ENCODE peak calls at places on chromosomes 6 and 20, in ten cellular contexts. N is WERI-Rb-1, K is adrenal gland, Z is GM23248, Y is endodermal cell, M is cardiac fibroblast, D is foreskin fibroblast, L is breast epithelium, J is tibial nerve, V is pancreas. S is an unnamed sample.
A peak's percentile ranks its signal among the peaks of the same experiment; 100 is the strongest.

GRCh38 chr6:84638286-84638685 is 126.1 kb downstream of the TBX18 start:
- DNase-seq in L (no peak), D (no peak), M (no peak), K (no peak), J (no peak), V (no peak), Z (no peak), N (peak; percentile 26), Y (no peak), S (no peak)

GRCh38 chr20:53579266-53579580 is 14.4 kb downstream of the ZNF217 start:
- DNase-seq in J (no peak), L (no peak), N (no peak), Z (no peak), Y (no peak), K (no peak), M (no peak), D (no peak), V (no peak), S (no peak)

GRCh38 chr6:156821707-156822106 is 44.5 kb downstream of the ARID1B start:
- DNase-seq in V (no peak), J (no peak), Y (peak; percentile 2), N (no peak), Z (no peak), M (no peak), D (no peak), K (no peak), L (no peak), S (no peak)

GRCh38 chr6:155738602-155739001 is 283.0 kb upstream of the NOX3 start:
- DNase-seq in L (no peak), Y (no peak), N (no peak), D (no peak), Z (no peak), M (no peak), K (no peak), V (no peak), J (no peak), S (no peak)

GRCh38 chr6:53877151-53877550 is 82.3 kb downstream of the LRRC1 start:
- DNase-seq in L (no peak), Y (no peak), D (no peak), J (no peak), N (no peak), V (no peak), Z (no peak), M (no peak), K (no peak), S (no peak)

GRCh38 chr6:132734694-132735236 is 20.9 kb upstream of the VNN1 start:
- DNase-seq in M (peak; percentile 67), D (peak; percentile 63), K (no peak), Z (peak; percentile 51), N (no peak), V (no peak), L (no peak), Y (no peak), J (peak; percentile 19), S (no peak)

GRCh38 chr6:52929321-52930164 is 20.0 kb upstream of the GSTA3 start:
- DNase-seq in K (peak; percentile 78), V (no peak), D (peak; percentile 96), J (no peak), M (peak; percentile 79), Z (peak; percentile 98), Y (no peak), N (no peak), L (no peak), S (peak; percentile 78)

GRCh38 chr6:121670511-121670910 is 235.1 kb downstream of the GJA1 start:
- DNase-seq in N (no peak), M (no peak), L (no peak), D (peak; percentile 57), J (no peak), V (no peak), K (no peak), Y (no peak), Z (peak; percentile 52), S (no peak)

GRCh38 chr20:10647471-10647870 is 26.3 kb downstream of the JAG1 start:
- DNase-seq in N (peak; percentile 30), M (no peak), D (peak; percentile 47), Y (peak; percentile 83), V (no peak), Z (peak; percentile 23), L (no peak), J (peak; percentile 60), K (no peak), S (no peak)

GRCh38 chr6:95203153-95203754 is 374.1 kb upstream of the MANEA start:
- DNase-seq in M (peak; percentile 31), J (peak; percentile 33), K (peak; percentile 18), V (no peak), Z (peak; percentile 36), N (peak; percentile 59), Y (peak; percentile 66), L (no peak), D (peak; percentile 0), S (no peak)

DNA sequence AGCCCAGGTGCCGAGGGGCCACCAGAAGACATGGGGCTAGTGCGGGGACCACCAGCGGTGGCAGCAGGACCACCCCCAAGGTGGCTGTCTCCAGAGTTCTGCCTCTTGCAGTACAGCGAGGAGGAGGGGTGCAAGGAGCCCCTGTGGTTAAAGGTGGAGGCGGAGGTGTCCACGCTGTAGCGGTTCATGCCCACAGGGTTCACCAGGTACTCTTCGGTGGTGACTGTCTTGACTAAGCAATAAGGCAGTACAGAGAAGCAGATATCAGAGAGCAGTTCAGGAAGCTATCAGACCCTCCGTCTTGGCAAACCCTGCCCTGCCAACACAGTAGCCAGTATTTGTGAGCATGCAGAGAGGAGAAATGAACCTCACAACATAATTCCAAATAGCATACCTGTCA is 103.4 kb downstream of the SCML4 start:
- DNase-seq in Z (no peak), D (no peak), M (no peak), J (no peak), Y (peak; percentile 22), N (no peak), K (no peak), L (no peak), V (no peak), S (no peak)
- H3K4me3 ChIP-seq in Z (no peak overlapping the region), D (no peak overlapping the region), M (no peak overlapping the region), J (no peak overlapping the region), Y (no peak overlapping the region), N (no peak overlapping the region), K (no peak overlapping the region), L (no peak overlapping the region), V (no peak overlapping the region), S (no peak overlapping the region)

DNA sequence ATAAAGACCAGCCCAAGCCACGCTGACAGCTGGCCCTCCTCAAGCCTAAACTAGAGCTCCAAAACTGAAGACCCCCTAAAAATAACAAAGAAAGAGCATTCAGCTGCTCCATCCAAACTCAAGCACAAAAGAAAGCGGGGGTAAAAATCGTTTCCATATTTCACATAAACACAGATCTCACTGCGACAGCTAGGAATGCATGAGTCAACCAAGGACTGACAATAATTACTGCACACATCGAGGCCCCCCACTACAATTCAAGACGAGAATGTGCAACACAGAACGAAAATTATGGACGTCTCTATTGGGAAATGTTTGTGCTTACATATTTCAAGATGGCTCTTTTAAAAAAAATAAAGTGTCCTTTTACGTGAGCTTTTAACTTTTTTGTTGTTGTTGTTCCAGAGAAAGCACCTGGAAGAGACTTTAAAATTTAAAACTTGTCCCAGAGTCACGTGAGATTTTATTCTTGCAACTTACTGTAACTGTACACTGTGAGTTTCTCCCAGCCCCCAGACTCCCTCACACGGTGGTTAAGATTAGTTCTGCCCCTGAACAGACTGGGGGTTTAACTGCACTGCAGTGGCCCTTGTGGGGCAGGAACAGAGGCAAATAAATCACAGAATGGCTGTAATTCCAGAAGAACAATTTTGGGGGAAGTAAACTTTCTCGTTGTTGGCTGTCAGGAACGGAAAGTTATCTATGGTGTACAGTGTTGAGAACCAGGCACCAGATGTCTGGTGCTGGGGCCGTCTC is 30.9 kb downstream of the CNKSR3 start:
- DNase-seq in D (peak; percentile 72), N (no peak), K (no peak), L (no peak), Y (no peak), J (no peak), V (no peak), Z (peak; percentile 53), M (peak; percentile 64), S (no peak)
- H3K4me3 ChIP-seq in D (peak overlapping the region; percentile 46), N (no peak overlapping the region), K (no peak overlapping the region), L (no peak overlapping the region), Y (no peak overlapping the region), J (no peak overlapping the region), V (no peak overlapping the region), Z (peak overlapping the region; percentile 61), M (peak overlapping the region; percentile 6), S (peak overlapping the region; percentile 22)

GRCh38 chr6:7050099-7050498 is 57.7 kb upstream of the RREB1 start:
- DNase-seq in N (no peak), Z (no peak), V (no peak), Y (no peak), D (no peak), J (no peak), K (no peak), L (no peak), M (no peak), S (no peak)

GRCh38 chr6:7051780-7052440 is 55.9 kb upstream of the RREB1 start:
- DNase-seq in D (peak; percentile 56), M (peak; percentile 16), N (peak; percentile 51), L (no peak), J (no peak), Y (peak; percentile 88), Z (peak; percentile 54), V (peak; percentile 88), K (peak; percentile 68), S (no peak)

GRCh38 chr6:7052441-7052936 is 55.3 kb upstream of the RREB1 start:
- DNase-seq in V (peak; percentile 83), Z (peak; percentile 79), J (peak; percentile 29), L (no peak), N (peak; percentile 62), K (peak; percentile 80), D (peak; percentile 54), M (peak; percentile 77), Y (peak; percentile 86), S (peak; percentile 17)

GRCh38 chr6:7050911-7051779 is 56.6 kb upstream of the RREB1 start:
- DNase-seq in Y (peak; percentile 85), L (no peak), N (peak; percentile 51), J (peak; percentile 22), M (peak; percentile 56), V (peak; percentile 81), Z (peak; percentile 78), K (peak; percentile 47), D (peak; percentile 57), S (peak; percentile 53)

GRCh38 chr6:7053125-7053784 is 54.5 kb upstream of the RREB1 start:
- DNase-seq in D (no peak), N (no peak), V (no peak), M (no peak), Z (peak; percentile 2), K (no peak), Y (peak; percentile 68), J (no peak), L (no peak), S (no peak)
- H3K4me3 ChIP-seq in D (no peak overlapping the region), N (no peak overlapping the region), V (peak overlapping the region; percentile 61), M (no peak overlapping the region), Z (no peak overlapping the region), K (no peak overlapping the region), Y (peak overlapping the region; percentile 53), J (no peak overlapping the region), L (no peak overlapping the region), S (no peak overlapping the region)

DNA sequence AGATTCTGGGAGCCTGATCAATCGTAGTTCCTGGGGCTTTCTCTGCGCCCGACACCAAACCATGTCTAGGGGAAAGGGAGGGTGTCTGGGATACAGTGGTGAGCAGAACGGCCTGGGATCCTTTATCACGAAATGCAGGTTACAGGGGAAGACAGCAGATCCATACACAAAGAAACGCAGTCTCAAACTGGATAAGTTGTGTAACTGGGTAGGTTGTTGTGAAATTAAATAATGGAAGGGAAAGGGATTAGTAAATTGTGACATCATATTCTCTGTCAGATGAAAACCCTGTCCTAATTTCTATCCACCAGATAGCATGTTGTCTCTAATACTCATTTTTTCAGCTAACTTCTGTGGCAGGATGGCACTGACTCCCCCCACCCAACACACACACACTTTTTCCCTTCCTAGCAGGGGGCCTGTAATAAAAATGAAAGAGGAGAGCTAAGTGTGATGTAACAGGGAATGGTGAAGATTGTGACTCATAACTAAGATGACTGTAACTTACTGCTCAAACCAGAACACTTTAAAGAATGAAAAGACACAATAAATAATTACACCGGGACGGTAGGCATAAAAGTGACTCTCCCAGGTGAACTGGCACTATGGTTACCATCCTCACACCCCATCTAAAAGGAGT is 758 bp upstream of the TRPC4AP start:
- DNase-seq in K (no peak), Z (peak; percentile 85), V (no peak), M (peak; percentile 67), J (no peak), D (peak; percentile 74), N (no peak), L (no peak), Y (no peak), S (peak; percentile 80)
- H3K4me3 ChIP-seq in K (no peak overlapping the region), Z (peak overlapping the region; percentile 92), V (peak overlapping the region; percentile 79), M (no peak overlapping the region), J (peak overlapping the region; percentile 82), D (no peak overlapping the region), N (peak overlapping the region; percentile 97), L (peak overlapping the region; percentile 79), Y (peak overlapping the region; percentile 98), S (peak overlapping the region; percentile 65)